ENCODE peak calls at places on chromosome 11, in nine cellular contexts. S is SK-N-SH; U is pancreas; M is CD8-positive, alpha-beta T cell; W is cardiac fibroblast; K is neural progenitor cell; E is lung; R is foreskin fibroblast; B is progenitor cell of endocrine pancreas. Z is an unnamed sample.

GRCh38 chr11:43905788-43906187 is 25.2 kb downstream of the ALKBH3 start:
- DNase-seq in S (peak; percentile 73), U (no peak), M (no peak), W (peak; percentile 86), K (no peak), E (no peak), R (no peak), B (no peak), Z (no peak)

GRCh38 chr11:120248551-120249278 is 8.8 kb downstream of the POU2F3 start:
- DNase-seq in S (no peak), U (no peak), M (no peak), W (peak; percentile 49), K (no peak), E (no peak), R (peak; percentile 58), B (no peak), Z (no peak)

GRCh38 chr11:16607675-16608644 is 130.5 kb upstream of the C11orf58 start:
- DNase-seq in S (peak; percentile 69), U (peak; percentile 73), M (no peak), W (no peak), K (peak; percentile 90), E (peak; percentile 50), R (peak; percentile 52), B (no peak), Z (peak; percentile 10)

GRCh38 chr11:116335891-116336290 is 436.9 kb downstream of the BUD13 start:
- DNase-seq in S (no peak), U (no peak), M (no peak), W (no peak), K (no peak), E (no peak), R (no peak), B (no peak), Z (no peak)

GRCh38 chr11:105589346-105589745 is 20.5 kb upstream of the GRIA4 start:
- DNase-seq in S (no peak), U (no peak), M (no peak), W (no peak), K (no peak), E (no peak), R (peak; percentile 12), B (no peak), Z (no peak)

GRCh38 chr11:65637794-65638317 is at the start of gene SIPA1:
- DNase-seq in S (peak; percentile 96), U (peak; percentile 78), M (peak; percentile 46), W (peak; percentile 91), K (peak; percentile 95), E (peak; percentile 70), R (peak; percentile 98), B (peak; percentile 60), Z (peak; percentile 90)

GRCh38 chr11:94768602-94769511 is 701 bp downstream of the AMOTL1 start:
- DNase-seq in S (peak; percentile 79), U (peak; percentile 42), M (no peak), W (no peak), K (peak; percentile 63), E (peak; percentile 35), R (peak; percentile 74), B (peak; percentile 27), Z (peak; percentile 27)

GRCh38 chr11:20274031-20274430 is 89.5 kb upstream of the HTATIP2 start:
- DNase-seq in S (no peak), U (no peak), M (no peak), W (no peak), K (peak; percentile 90), E (no peak), R (no peak), B (no peak), Z (no peak)

GRCh38 chr11:68528630-68529029 is 68.1 kb downstream of the PPP6R3 start:
- DNase-seq in S (no peak), U (no peak), M (no peak), W (peak; percentile 45), K (no peak), E (no peak), R (no peak), B (no peak), Z (no peak)

GRCh38 chr11:67438121-67438902 is 830 bp upstream of the PTPRCAP start:
- DNase-seq in S (no peak), U (no peak), M (peak; percentile 53), W (no peak), K (no peak), E (no peak), R (no peak), B (no peak), Z (peak; percentile 66)

GRCh38 chr11:126186708-126187481 is 24.6 kb downstream of the RPUSD4 start:
- DNase-seq in S (no peak), U (no peak), M (no peak), W (no peak), K (peak; percentile 34), E (no peak), R (peak; percentile 18), B (no peak), Z (no peak)

GRCh38 chr11:125433454-125434121 is 62.5 kb downstream of the FEZ1 start:
- DNase-seq in S (peak; percentile 69), U (peak; percentile 20), M (no peak), W (peak; percentile 61), K (peak; percentile 77), E (no peak), R (peak; percentile 72), B (no peak), Z (peak; percentile 54)

GRCh38 chr11:65206441-65206841 is 24.7 kb downstream of the CAPN1 start:
- DNase-seq in S (no peak), U (no peak), M (no peak), W (no peak), K (no peak), E (no peak), R (no peak), B (no peak), Z (peak; percentile 11)

GRCh38 chr11:69208190-69209037 is 52.7 kb downstream of the SMIM38 start:
- DNase-seq in S (no peak), U (no peak), M (no peak), W (no peak), K (no peak), E (no peak), R (no peak), B (no peak), Z (no peak)

GRCh38 chr11:128310676-128311445 is 276.5 kb downstream of the ETS1 start:
- DNase-seq in S (no peak), U (no peak), M (no peak), W (peak; percentile 14), K (no peak), E (no peak), R (no peak), B (no peak), Z (no peak)

GRCh38 chr11:10743354-10744035 is 7.6 kb upstream of the CTR9 start:
- DNase-seq in S (no peak), U (no peak), M (no peak), W (no peak), K (no peak), E (no peak), R (no peak), B (no peak), Z (no peak)

GRCh38 chr11:20617346-20617745 is 17.9 kb downstream of the SLC6A5 start:
- DNase-seq in S (peak; percentile 75), U (no peak), M (no peak), W (no peak), K (no peak), E (no peak), R (no peak), B (no peak), Z (no peak)

DNA sequence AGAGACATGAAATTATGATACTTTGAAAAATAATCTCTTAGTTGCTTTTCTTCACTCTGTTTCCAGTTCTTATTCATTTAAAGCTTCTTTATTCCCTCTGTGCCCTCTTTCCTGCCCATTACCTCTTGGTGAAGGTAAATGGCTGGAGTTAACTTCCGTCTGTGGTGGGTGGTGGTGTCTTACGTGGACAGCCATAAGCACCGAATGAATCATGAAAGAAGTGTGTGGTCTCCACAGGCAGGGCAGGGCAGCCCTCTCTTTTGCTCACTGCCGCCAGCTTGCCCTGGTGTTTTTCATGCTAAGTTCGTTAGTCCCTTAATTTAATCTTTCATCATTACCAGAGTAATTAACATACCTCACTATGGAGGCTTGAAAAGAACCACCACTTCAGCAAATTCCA is 98.7 kb upstream of the SORL1-AS1 start:
- DNase-seq in S (no peak), U (no peak), M (no peak), W (no peak), K (no peak), E (no peak), R (no peak), B (no peak), Z (no peak)
- TF ChIP-seq CTCF in S (no peak), U (no peak), M (no peak), W (no peak), K (no peak), E (no peak), R (no peak), B (no peak), Z (no peak)

GRCh38 chr11:29801561-29801960 is 215.3 kb downstream of the KCNA4 start:
- DNase-seq in S (no peak), U (no peak), M (no peak), W (no peak), K (no peak), E (no peak), R (no peak), B (no peak), Z (no peak)
- TF ChIP-seq CTCF in S (no peak), U (no peak), M (no peak), W (no peak), K (no peak), E (no peak), R (no peak), B (no peak), Z (no peak)

DNA sequence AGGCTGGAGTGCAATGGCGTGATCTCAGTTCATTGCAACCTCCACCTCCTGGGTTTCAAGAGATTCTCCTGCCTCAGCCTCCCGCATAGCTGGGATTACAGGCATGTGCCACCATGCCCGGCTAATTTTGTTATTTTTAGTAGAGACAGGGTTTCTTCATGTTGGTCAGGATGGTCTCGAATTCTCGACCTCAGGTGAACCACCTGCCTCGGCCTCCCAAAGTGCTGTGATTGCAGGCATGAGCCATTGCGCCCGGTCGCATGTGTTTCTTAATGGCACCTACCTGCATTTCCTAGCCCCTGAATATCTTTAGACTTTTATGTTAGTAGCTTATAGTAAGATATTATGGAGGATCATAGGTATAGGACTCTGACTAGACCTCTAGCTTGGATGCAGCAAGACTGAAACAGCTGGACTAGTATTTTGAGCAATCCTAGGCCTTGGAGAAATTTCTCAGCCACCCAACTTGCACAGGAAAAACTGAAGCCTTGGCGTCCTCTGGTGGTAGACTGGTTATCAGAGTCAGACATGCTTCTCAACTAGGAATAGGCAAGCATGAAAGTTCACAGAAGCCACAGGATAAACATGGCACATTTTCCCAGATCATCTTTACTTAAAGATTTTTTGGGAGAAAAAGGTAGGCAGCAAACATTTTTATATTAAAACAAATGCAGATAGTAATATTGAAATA is 22.7 kb upstream of the C1QTNF4 start:
- DNase-seq in S (no peak), U (peak; percentile 40), M (no peak), W (peak; percentile 88), K (peak; percentile 60), E (peak; percentile 35), R (peak; percentile 88), B (no peak), Z (peak; percentile 49)
- TF ChIP-seq CTCF in S (peak; percentile 83), U (peak; percentile 11), M (no peak), W (peak; percentile 95), K (peak; percentile 79), E (peak; percentile 46), R (peak; percentile 98), B (peak; percentile 62), Z (peak; percentile 77)

GRCh38 chr11:46800177-46800576 is 45.9 kb downstream of the CKAP5 start:
- DNase-seq in S (no peak), U (no peak), M (no peak), W (peak; percentile 12), K (no peak), E (no peak), R (peak; percentile 11), B (no peak), Z (no peak)

GRCh38 chr11:46801694-46802093 is 44.4 kb downstream of the CKAP5 start:
- DNase-seq in S (no peak), U (no peak), M (no peak), W (no peak), K (no peak), E (no peak), R (no peak), B (no peak), Z (no peak)
- TF ChIP-seq CTCF in S (no peak), U (no peak), M (no peak), W (no peak), K (no peak), E (no peak), R (no peak), B (no peak), Z (no peak)